ENCODE peak calls at places on chromosomes 5 and 9, in eight cellular contexts. N is KG1, U is H54, J is EL, V is HCT116, A is amygdala, Y is HTR-8/SVneo, L is GM20000. O is an unnamed sample.

GRCh38 chr9:128098017-128098935 is 29.3 kb downstream of the PTGES2 start:
- DNase-seq in J (peak), N (no peak), A (no peak), V (peak), L (no peak), Y (peak), U (peak), O (peak)

GRCh38 chr5:135593141-135593540 is 14.3 kb upstream of the CXCL14 start:
- DNase-seq in J (no peak), L (no peak), A (no peak), U (no peak), Y (no peak), N (no peak), V (no peak), O (no peak)

GRCh38 chr5:128254789-128255188 is 171.2 kb downstream of the SLC12A2 start:
- DNase-seq in A (no peak), J (no peak), L (no peak), Y (no peak), U (no peak), N (no peak), V (no peak), O (no peak)

GRCh38 chr5:1594336-1595106 is 70.8 kb upstream of the LPCAT1 start:
- DNase-seq in N (peak), A (peak), Y (no peak), J (peak), L (peak), U (no peak), V (peak), O (peak)

GRCh38 chr5:125487231-125487630 is 740.8 kb upstream of the ZNF608 start:
- DNase-seq in J (no peak), U (no peak), A (no peak), Y (no peak), N (no peak), L (no peak), V (no peak), O (no peak)

GRCh38 chr9:123544007-123544827 is 188.2 kb downstream of the CRB2 start:
- DNase-seq in V (peak), N (no peak), Y (peak), L (peak), A (no peak), U (peak), J (peak), O (no peak)

GRCh38 chr5:2355859-2356258 is 395.6 kb downstream of the IRX2 start:
- DNase-seq in Y (no peak), J (no peak), V (no peak), A (no peak), L (no peak), U (no peak), N (no peak), O (no peak)

GRCh38 chr9:93577940-93578682 is 1.7 kb downstream of the PHF2 start:
- DNase-seq in A (no peak), Y (no peak), N (no peak), J (peak), V (no peak), L (no peak), U (no peak), O (no peak)

GRCh38 chr5:109693535-109694152 is 3.9 kb downstream of the MAN2A1 start:
- DNase-seq in J (peak), U (no peak), Y (no peak), V (no peak), L (no peak), N (no peak), A (no peak), O (no peak)

GRCh38 chr9:75964431-75964830 is 74.0 kb downstream of the PCSK5 start:
- DNase-seq in N (no peak), A (no peak), U (no peak), V (peak), Y (no peak), J (no peak), L (no peak), O (no peak)

GRCh38 chr5:143492783-143493182 is 89.3 kb upstream of the NR3C1 start:
- DNase-seq in Y (no peak), L (no peak), V (no peak), J (no peak), A (no peak), N (no peak), U (no peak), O (no peak)

GRCh38 chr5:96648598-96648997 is 13.6 kb upstream of the CAST start:
- DNase-seq in U (no peak), L (no peak), Y (no peak), A (no peak), J (no peak), N (no peak), V (no peak), O (no peak)

GRCh38 chr5:174427304-174427703 is 297.1 kb upstream of the MSX2 start:
- DNase-seq in N (no peak), J (no peak), A (no peak), L (no peak), Y (no peak), V (no peak), U (no peak), O (no peak)

GRCh38 chr5:132767150-132767549 is 9.9 kb downstream of the SEPTIN8 start:
- DNase-seq in L (no peak), V (no peak), J (no peak), N (no peak), Y (no peak), A (no peak), U (no peak), O (no peak)

GRCh38 chr5:58872670-58873273 is 289.9 kb downstream of the RAB3C start:
- DNase-seq in L (no peak), U (no peak), N (no peak), J (no peak), V (no peak), Y (no peak), A (no peak), O (peak)

GRCh38 chr9:100587375-100587774 is 9.5 kb downstream of the CAVIN4 start:
- DNase-seq in L (no peak), V (peak), J (peak), A (no peak), Y (no peak), N (no peak), U (peak), O (no peak)

GRCh38 chr5:171850354-171850947 is 64.8 kb downstream of the SMIM23 start:
- DNase-seq in A (no peak), L (no peak), J (peak), N (no peak), V (peak), Y (peak), U (no peak), O (no peak)

GRCh38 chr5:81488862-81489261 is 94.9 kb upstream of the ACOT12 start:
- DNase-seq in L (no peak), Y (no peak), U (no peak), V (no peak), A (no peak), J (no peak), N (no peak), O (no peak)

GRCh38 chr5:430214-430925 is 12.6 kb upstream of the EXOC3 start:
- DNase-seq in V (no peak), J (no peak), U (no peak), N (no peak), A (no peak), Y (no peak), L (no peak), O (no peak)

GRCh38 chr5:141845371-141845821 is 32.8 kb downstream of the PCDH1 start:
- DNase-seq in Y (no peak), L (no peak), N (no peak), A (no peak), J (no peak), U (no peak), V (no peak), O (no peak)

GRCh38 chr5:176661676-176662075 is 14.4 kb downstream of the TSPAN17 start:
- DNase-seq in J (no peak), Y (no peak), A (no peak), L (no peak), N (no peak), U (no peak), V (no peak), O (no peak)